ENCODE peak calls at places on chromosomes 4 and X, in five cellular contexts. Y is Peyer's patch, A is astrocyte of the spinal cord, N is heart right ventricle, O is fibroblast of lung. M is an unnamed sample.
A peak's percentile ranks its signal among the peaks of the same experiment; 100 is the strongest.

GRCh38 chrX:85309717-85310116 is 65.9 kb downstream of the ZNF711 start:
- DNase-seq in Y (no peak), O (no peak), N (no peak), A (no peak), M (no peak)

GRCh38 chr4:141643557-141643956 is 7.2 kb downstream of the IL15 start:
- DNase-seq in Y (no peak), N (no peak), O (peak; percentile 88), A (peak; percentile 70), M (peak; percentile 50)

GRCh38 chr4:153291562-153291961 is 52.9 kb upstream of the MND1 start:
- DNase-seq in Y (no peak), O (no peak), N (no peak), A (no peak), M (no peak)

GRCh38 chr4:6402566-6403399 is 69.6 kb downstream of the PPP2R2C start:
- DNase-seq in O (no peak), Y (no peak), N (no peak), A (no peak), M (peak; percentile 29)

GRCh38 chr4:47287735-47288134 is 175.8 kb downstream of the COMMD8 start:
- DNase-seq in O (peak; percentile 91), N (no peak), Y (no peak), A (peak; percentile 86), M (peak; percentile 93)

GRCh38 chr4:87399148-87399547 is 8.2 kb upstream of the HSD17B11 start:
- DNase-seq in N (peak; percentile 25), Y (no peak), A (no peak), O (no peak), M (no peak)

GRCh38 chr4:183840311-183840710 is 64.8 kb upstream of the STOX2 start:
- DNase-seq in A (peak; percentile 70), Y (peak; percentile 88), N (peak; percentile 76), O (peak; percentile 64), M (peak; percentile 88)

GRCh38 chr4:73762409-73762808 is 22.0 kb downstream of the CXCL8 start:
- DNase-seq in N (no peak), A (no peak), O (no peak), Y (no peak), M (no peak)

GRCh38 chr4:5639556-5639955 is 68.8 kb downstream of the EVC2 start:
- DNase-seq in N (no peak), Y (no peak), A (no peak), O (no peak), M (no peak)

GRCh38 chrX:155767101-155767878 is 113.9 kb upstream of the VAMP7 start:
- DNase-seq in A (peak; percentile 80), N (peak; percentile 41), Y (peak; percentile 68), O (peak; percentile 84), M (peak; percentile 82)

GRCh38 chr4:23853986-23854385 is 35.9 kb downstream of the PPARGC1A start:
- DNase-seq in O (no peak), N (no peak), A (no peak), Y (no peak), M (no peak)

GRCh38 chrX:7330971-7331746 is 183.2 kb upstream of the PUDP start:
- DNase-seq in A (peak; percentile 86), Y (no peak), O (peak; percentile 89), N (no peak), M (peak; percentile 65)

GRCh38 chr4:124948976-124949597 is 236.6 kb upstream of the ANKRD50 start:
- DNase-seq in Y (no peak), A (peak; percentile 77), O (peak; percentile 90), N (no peak), M (peak; percentile 68)

GRCh38 chr4:176607807-176608206 is 184.9 kb downstream of the VEGFC start:
- DNase-seq in Y (no peak), N (no peak), O (no peak), A (no peak), M (no peak)

GRCh38 chrX:149286940-149287349 is 218.2 kb downstream of the IDS start:
- DNase-seq in A (peak; percentile 56), O (peak; percentile 20), N (no peak), Y (peak; percentile 63), M (peak; percentile 70)

GRCh38 chr4:37908488-37909343 is 17.8 kb downstream of the TBC1D1 start:
- DNase-seq in Y (no peak), A (peak; percentile 77), O (peak; percentile 85), N (no peak), M (peak; percentile 72)

GRCh38 chr4:123776267-123776666 is 379.7 kb downstream of the SPRY1 start:
- DNase-seq in A (no peak), O (no peak), Y (no peak), N (no peak), M (no peak)

GRCh38 chrX:153853180-153853901 is 23.0 kb upstream of the PDZD4 start:
- DNase-seq in Y (no peak), N (no peak), A (no peak), O (no peak), M (no peak)

GRCh38 chr4:63553123-63553522 is 856.1 kb downstream of the TECRL start:
- DNase-seq in N (no peak), Y (no peak), A (no peak), O (no peak), M (no peak)

GRCh38 chr4:63558709-63559108 is 850.5 kb downstream of the TECRL start:
- DNase-seq in A (no peak), O (no peak), N (no peak), Y (no peak), M (no peak)

GRCh38 chr4:63556332-63556731 is 852.9 kb downstream of the TECRL start:
- DNase-seq in A (no peak), O (no peak), Y (no peak), N (no peak), M (no peak)
- TF ChIP-seq CTCF in A (no peak), O (no peak), Y (no peak), N (no peak), M (no peak)

DNA sequence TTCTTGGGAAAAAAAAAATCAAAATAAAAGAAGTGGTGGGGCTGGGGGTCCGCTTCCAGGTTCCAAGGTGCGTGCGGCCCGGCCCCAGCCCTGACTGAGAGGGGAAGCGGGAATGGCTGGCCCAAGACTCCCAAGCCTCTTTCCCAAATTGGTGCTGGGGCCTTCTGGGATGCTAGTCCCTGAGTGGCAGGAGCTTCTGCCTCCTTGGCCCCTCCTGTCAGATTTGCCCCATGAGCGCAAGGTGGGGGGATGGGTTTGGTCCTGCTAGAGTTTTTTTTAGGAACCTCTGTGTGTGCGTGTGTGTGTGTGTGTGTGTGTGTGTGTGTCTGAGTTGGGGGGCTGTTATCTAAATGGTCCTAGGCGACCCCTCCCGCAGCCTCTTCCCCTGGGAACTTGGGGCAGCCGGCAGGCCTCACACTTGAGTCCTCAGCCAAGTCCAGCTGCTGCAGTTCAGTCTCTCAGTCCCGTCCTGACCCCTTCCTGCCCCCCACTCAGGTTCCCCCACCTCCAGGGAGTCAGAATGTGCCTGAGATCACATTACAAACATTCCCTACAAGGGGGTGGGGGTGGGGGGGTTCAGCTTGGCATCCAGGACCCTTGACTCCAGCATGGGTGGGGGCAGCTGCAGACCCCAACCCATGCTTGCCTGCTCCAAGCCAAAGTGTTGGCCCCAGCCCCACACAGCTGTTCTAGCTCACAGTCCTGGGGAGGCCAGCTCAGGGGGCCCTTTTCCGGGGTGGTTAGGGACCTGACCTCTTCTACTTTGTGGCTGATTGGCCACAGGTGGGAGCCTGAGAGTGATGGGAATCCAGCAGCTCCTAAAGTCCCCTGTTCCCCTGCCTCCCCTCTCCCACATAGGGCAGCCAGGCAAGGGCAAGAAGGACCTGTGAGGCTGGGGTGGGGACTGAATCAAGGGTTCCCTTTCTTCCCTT is 4.0 kb downstream of the EFNB1 start:
- DNase-seq in Y (peak; percentile 37), A (no peak), O (no peak), N (no peak), M (no peak)
- H3K4me3 ChIP-seq in Y (peak overlapping the region; percentile 2), A (peak overlapping the region; percentile 21), O (peak overlapping the region; percentile 81), N (peak overlapping the region; percentile 83), M (peak overlapping the region; percentile 73)

GRCh38 chr4:98748609-98749008 is 90.2 kb upstream of the TSPAN5 start:
- DNase-seq in N (no peak), Y (no peak), A (no peak), O (no peak), M (no peak)
- TF ChIP-seq CTCF in N (no peak), Y (no peak), A (no peak), O (no peak), M (peak; percentile 6)

GRCh38 chr4:185879666-185880312 is 67.8 kb upstream of the SORBS2 start:
- DNase-seq in A (no peak), O (no peak), N (no peak), Y (no peak), M (no peak)
- H3K4me3 ChIP-seq in A (no peak overlapping the region), O (no peak overlapping the region), N (no peak overlapping the region), Y (no peak overlapping the region), M (no peak overlapping the region)

GRCh38 chr4:61319156-61319555 is 119.0 kb downstream of the ADGRL3 start:
- DNase-seq in N (no peak), Y (no peak), A (no peak), O (no peak), M (no peak)

GRCh38 chr4:61320154-61320553 is 120.0 kb downstream of the ADGRL3 start:
- DNase-seq in A (peak; percentile 25), Y (no peak), O (peak; percentile 44), N (no peak), M (peak; percentile 26)
- TF ChIP-seq CTCF in A (no peak), Y (no peak), O (no peak), N (no peak), M (no peak)

M was measured in choroid plexus epithelial cell.